ENCODE peak calls at places on chromosomes 6 and 20, in six cellular contexts. R, D, Q, E, I and V are unnamed samples.
A peak's percentile ranks its signal among the peaks of the same experiment; 100 is the strongest.

GRCh38 chr20:61066541-61066940 is 185.5 kb upstream of the CDH4 start:
- DNase-seq in R (no peak), D (no peak), Q (no peak), E (no peak), I (no peak), V (no peak)

GRCh38 chr6:142940487-142940886 is 4.5 kb downstream of the HIVEP2 start:
- DNase-seq in R (no peak), D (no peak), Q (no peak), E (peak; percentile 74), I (no peak), V (no peak)

GRCh38 chr6:2596222-2596621 is 154.5 kb downstream of the MYLK4 start:
- DNase-seq in R (no peak), D (peak; percentile 69), Q (no peak), E (no peak), I (no peak), V (no peak)

GRCh38 chr6:167140589-167141474 is 16.9 kb downstream of the GPR31 start:
- DNase-seq in R (no peak), D (no peak), Q (no peak), E (no peak), I (no peak), V (no peak)

GRCh38 chr6:53986721-53987526 is 124.3 kb upstream of the MLIP start:
- DNase-seq in R (no peak), D (peak; percentile 18), Q (no peak), E (no peak), I (no peak), V (no peak)

GRCh38 chr6:64838726-64839125 is 868.3 kb downstream of the EYS start:
- DNase-seq in R (no peak), D (no peak), Q (no peak), E (peak; percentile 17), I (no peak), V (no peak)

GRCh38 chr6:31005249-31006020 is 4.8 kb upstream of the MUC22 start:
- DNase-seq in R (no peak), D (no peak), Q (no peak), E (no peak), I (peak; percentile 43), V (no peak)

GRCh38 chr20:48339986-48340884 is 487.6 kb downstream of the PREX1 start:
- DNase-seq in R (no peak), D (no peak), Q (no peak), E (no peak), I (no peak), V (no peak)

GRCh38 chr6:85637579-85637978 is 5.1 kb downstream of the SYNCRIP start:
- DNase-seq in R (no peak), D (no peak), Q (no peak), E (no peak), I (no peak), V (no peak)

GRCh38 chr20:25038103-25038410 is 19.9 kb downstream of the ACSS1 start:
- DNase-seq in R (no peak), D (no peak), Q (no peak), E (no peak), I (no peak), V (no peak)

GRCh38 chr6:2235782-2236495 is 9.5 kb downstream of the GMDS start:
- DNase-seq in R (no peak), D (no peak), Q (no peak), E (no peak), I (no peak), V (no peak)

GRCh38 chr6:143136647-143137046 is 76.0 kb downstream of the AIG1 start:
- DNase-seq in R (no peak), D (no peak), Q (no peak), E (no peak), I (no peak), V (no peak)

GRCh38 chr6:29887819-29888581 is 54.3 kb upstream of the HLA-A start:
- DNase-seq in R (peak; percentile 53), D (peak; percentile 25), Q (peak; percentile 86), E (peak; percentile 48), I (peak; percentile 79), V (no peak)

GRCh38 chr20:23652926-23653325 is 15.2 kb upstream of the CST3 start:
- DNase-seq in R (no peak), D (no peak), Q (no peak), E (no peak), I (no peak), V (no peak)

GRCh38 chr6:3131695-3132094 is 13.2 kb downstream of the BPHL start:
- DNase-seq in R (no peak), D (no peak), Q (no peak), E (no peak), I (no peak), V (no peak)

GRCh38 chr20:44643596-44644383 is 7.7 kb downstream of the ADA start:
- DNase-seq in R (no peak), D (peak; percentile 41), Q (peak; percentile 52), E (peak; percentile 95), I (peak; percentile 81), V (peak; percentile 49)

GRCh38 chr6:137571854-137572253 is 77.7 kb upstream of the OLIG3 start:
- DNase-seq in R (peak; percentile 31), D (peak; percentile 26), Q (no peak), E (peak; percentile 41), I (no peak), V (no peak)

GRCh38 chr6:119037941-119038623 is 40.4 kb downstream of the FAM184A start:
- DNase-seq in R (no peak), D (no peak), Q (no peak), E (no peak), I (no peak), V (no peak)

GRCh38 chr6:161444464-161444863 is 170.6 kb upstream of the AGPAT4 start:
- DNase-seq in R (peak; percentile 77), D (no peak), Q (peak; percentile 27), E (no peak), I (peak; percentile 32), V (no peak)

GRCh38 chr20:50373674-50374286 is 136.4 kb upstream of the PTPN1 start:
- DNase-seq in R (no peak), D (no peak), Q (no peak), E (peak; percentile 51), I (no peak), V (no peak)

GRCh38 chr6:154593122-154593521 is 82.6 kb upstream of the CNKSR3 start:
- DNase-seq in R (no peak), D (peak; percentile 60), Q (no peak), E (no peak), I (peak; percentile 73), V (peak; percentile 7)

GRCh38 chr6:170005680-170006470 is 254.5 kb downstream of the ERMARD start:
- DNase-seq in R (no peak), D (no peak), Q (no peak), E (no peak), I (no peak), V (no peak)

GRCh38 chr6:158861686-158862381 is 42.7 kb upstream of the EZR start:
- DNase-seq in R (no peak), D (no peak), Q (no peak), E (no peak), I (no peak), V (no peak)

DNA sequence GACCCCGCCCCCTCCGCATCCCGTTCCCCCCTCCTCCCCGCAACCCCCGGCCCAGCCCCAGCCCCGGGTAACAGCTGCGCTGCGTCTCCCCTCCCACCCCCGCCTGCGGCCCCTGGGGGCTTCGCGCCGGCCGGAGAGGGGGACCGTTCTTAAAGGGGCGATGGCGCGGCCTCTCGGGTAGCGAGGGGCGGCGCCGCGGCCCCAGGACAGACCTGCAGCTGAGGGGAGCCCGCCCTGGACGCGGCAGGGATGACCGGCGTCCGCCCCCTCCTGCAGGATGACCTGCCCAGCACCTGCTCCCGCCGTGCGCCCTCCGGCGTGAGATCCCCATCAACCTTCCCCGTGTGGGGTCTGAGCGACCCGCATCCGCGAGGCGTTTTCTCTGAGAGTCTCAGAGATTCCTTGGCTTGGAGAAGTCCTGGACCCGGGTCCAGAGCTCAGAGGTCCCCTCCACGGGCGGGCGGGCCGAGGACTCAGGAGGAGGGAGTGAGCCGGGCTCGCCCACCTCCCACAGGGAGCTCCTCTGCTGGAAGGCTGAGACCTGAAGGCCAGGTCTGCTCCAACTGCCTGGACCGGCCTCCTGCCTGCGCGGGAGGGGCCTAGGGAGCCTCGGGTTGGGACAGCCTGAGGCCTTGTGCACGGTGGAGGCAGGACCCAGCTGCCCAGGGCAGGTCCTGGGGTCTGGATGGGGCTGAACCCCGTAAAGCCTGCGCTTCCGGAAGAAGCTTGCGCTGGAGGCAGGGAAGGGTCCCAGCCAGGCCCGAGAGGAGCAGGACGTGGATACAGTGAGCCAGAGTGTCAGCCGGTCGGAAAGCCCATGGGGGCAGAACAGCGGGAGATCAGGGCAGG is 497 bp upstream of the NKAIN4 start:
- DNase-seq in R (no peak), D (peak; percentile 13), Q (no peak), E (no peak), I (no peak), V (no peak)
- TF ChIP-seq CTCF in R (no peak), D (no peak), Q (no peak), E (no peak), I (no peak), V (peak; percentile 37)

GRCh38 chr20:16752082-16752481 is 3.9 kb downstream of the OTOR start:
- DNase-seq in R (no peak), D (no peak), Q (no peak), E (no peak), I (no peak), V (no peak)

GRCh38 chr20:16752901-16753300 is 4.7 kb downstream of the OTOR start:
- DNase-seq in R (no peak), D (no peak), Q (no peak), E (no peak), I (no peak), V (no peak)

GRCh38 chr20:16749573-16749972 is 1.4 kb downstream of the OTOR start:
- DNase-seq in R (no peak), D (no peak), Q (no peak), E (no peak), I (no peak), V (no peak)

GRCh38 chr20:16747291-16747811 is 807 bp upstream of the OTOR start:
- DNase-seq in R (no peak), D (no peak), Q (no peak), E (no peak), I (no peak), V (no peak)

GRCh38 chr20:16748058-16748457 is at the start of gene OTOR:
- DNase-seq in R (no peak), D (no peak), Q (no peak), E (no peak), I (no peak), V (no peak)
- H3K4me3 ChIP-seq in R (no peak within 1 kb of the TSS), D (no peak within 1 kb of the TSS), Q (no peak within 1 kb of the TSS), E (no peak within 1 kb of the TSS), I (no peak within 1 kb of the TSS), V (no peak within 1 kb of the TSS)

DNA sequence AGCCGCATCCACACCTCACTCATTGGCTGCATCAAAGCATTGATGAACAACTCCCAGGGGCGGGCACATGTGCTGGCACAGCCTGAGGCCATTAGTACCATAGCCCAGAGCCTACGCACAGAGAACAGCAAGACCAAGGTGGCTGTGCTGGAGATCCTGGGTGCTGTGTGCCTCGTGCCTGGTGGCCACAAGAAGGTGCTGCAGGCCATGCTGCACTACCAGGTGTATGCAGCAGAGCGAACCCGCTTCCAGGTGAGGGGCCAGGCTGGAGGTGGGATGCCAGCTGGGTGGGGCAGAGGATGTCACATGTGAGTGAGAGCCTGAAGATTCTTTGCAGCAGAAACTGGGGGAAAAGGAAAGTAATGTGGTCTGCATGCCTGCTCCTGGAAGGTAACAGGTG is 66.7 kb downstream of the MOCS1 start:
- DNase-seq in R (no peak), D (no peak), Q (no peak), E (no peak), I (no peak), V (no peak)
- TF ChIP-seq CTCF in R (no peak), D (no peak), Q (no peak), E (no peak), I (no peak), V (peak; percentile 42)

DNA sequence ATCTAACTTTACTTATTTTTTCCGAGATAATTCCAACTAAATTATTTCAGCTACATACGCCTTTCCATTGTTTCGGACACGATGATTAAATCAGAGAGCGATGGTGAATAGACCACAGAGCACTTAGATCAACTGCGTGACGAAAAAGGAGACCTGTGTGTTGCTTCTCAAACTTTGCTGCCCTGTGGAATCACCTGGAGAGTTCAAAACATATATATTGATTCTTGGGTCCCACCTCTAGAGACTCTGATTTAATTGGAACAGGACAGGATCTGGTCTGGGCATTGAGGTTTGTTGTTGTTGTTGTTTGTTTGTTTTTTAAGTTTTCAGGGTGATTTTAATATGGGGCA is 401 bp upstream of the TNFRSF21 start:
- DNase-seq in R (no peak), D (no peak), Q (no peak), E (no peak), I (no peak), V (no peak)
- H3K4me3 ChIP-seq in R (peak overlapping the region; percentile 65), D (no peak overlapping the region), Q (no peak overlapping the region), E (no peak overlapping the region), I (no peak overlapping the region), V (no peak overlapping the region)